ENCODE peak calls at places on chromosomes 13 and 19, in four cellular contexts. B, G, V and N are unnamed samples.

GRCh38 chr13:113291997-113292862 is 4.8 kb upstream of the LAMP1 start:
- DNase-seq in G (no peak), B (no peak), V (peak), N (peak)

GRCh38 chr19:1355258-1355973 is 28.3 kb upstream of the NDUFS7 start:
- DNase-seq in G (no peak), V (no peak), B (no peak), N (no peak)

GRCh38 chr13:24632382-24633121 is 47.7 kb upstream of the ATP12A start:
- DNase-seq in B (no peak), V (no peak), G (no peak), N (no peak)

GRCh38 chr13:21453352-21454089 is 5.6 kb downstream of the ZDHHC20 start:
- DNase-seq in B (no peak), G (no peak), V (no peak), N (no peak)

GRCh38 chr19:17337675-17338439 is 504 bp downstream of the GTPBP3 start:
- DNase-seq in B (no peak), G (no peak), V (no peak), N (no peak)

GRCh38 chr13:105735269-105735668 is 800.2 kb downstream of the EFNB2 start:
- DNase-seq in B (no peak), V (no peak), G (no peak), N (no peak)

GRCh38 chr19:2014731-2015610 is 543 bp downstream of the BTBD2 start:
- DNase-seq in B (no peak), V (peak), G (peak), N (no peak)

GRCh38 chr19:31548941-31549340 is 199.7 kb upstream of the TSHZ3 start:
- DNase-seq in V (no peak), G (no peak), B (peak), N (no peak)

GRCh38 chr19:31096047-31096446 is 253.2 kb downstream of the TSHZ3 start:
- DNase-seq in B (no peak), G (no peak), V (peak), N (no peak)

GRCh38 chr19:927044-927706 is 1.3 kb downstream of the ARID3A start:
- DNase-seq in V (peak), B (no peak), G (peak), N (peak)

GRCh38 chr13:105311094-105311493 is 1224.4 kb downstream of the EFNB2 start:
- DNase-seq in G (no peak), B (no peak), V (no peak), N (no peak)

GRCh38 chr19:30479231-30479630 is 107.0 kb downstream of the ZNF536 start:
- DNase-seq in B (no peak), G (no peak), V (peak), N (no peak)

GRCh38 chr19:6035026-6035425 is 57.1 kb upstream of the RANBP3 start:
- DNase-seq in V (no peak), G (no peak), B (no peak), N (peak)

GRCh38 chr13:108200781-108201398 is 14.4 kb downstream of the LIG4 start:
- DNase-seq in G (no peak), B (no peak), V (no peak), N (no peak)

GRCh38 chr19:4474504-4475136 is 2.5 kb downstream of the HDGFL2 start:
- DNase-seq in B (no peak), V (no peak), G (no peak), N (no peak)

GRCh38 chr19:16542894-16543498 is 759 bp upstream of the CHERP start:
- DNase-seq in V (no peak), G (no peak), B (no peak), N (no peak)

GRCh38 chr19:39303373-39304184 is 7.4 kb downstream of the IFNL1 start:
- DNase-seq in G (no peak), V (no peak), B (no peak), N (no peak)

GRCh38 chr19:7928741-7929701 is 3.1 kb upstream of the CTXN1 start:
- DNase-seq in G (peak), B (peak), V (no peak), N (no peak)

GRCh38 chr13:102128216-102128800 is 273.5 kb downstream of the FGF14 start:
- DNase-seq in B (no peak), G (no peak), V (no peak), N (no peak)

GRCh38 chr13:110309159-110309476 is 2.0 kb downstream of the COL4A2 start:
- DNase-seq in G (no peak), V (no peak), B (no peak), N (no peak)

GRCh38 chr19:17848598-17849292 is 963 bp upstream of the JAK3 start:
- DNase-seq in V (no peak), G (no peak), B (no peak), N (no peak)

GRCh38 chr13:110964229-110965037 is 49.6 kb upstream of the ANKRD10 start:
- DNase-seq in G (no peak), B (no peak), V (no peak), N (no peak)

GRCh38 chr13:71218960-71219359 is 648.0 kb downstream of the DACH1 start:
- DNase-seq in V (no peak), G (no peak), B (no peak), N (no peak)

GRCh38 chr19:10625003-10625761 is at the start of gene SLC44A2:
- DNase-seq in V (peak), G (peak), B (no peak), N (peak)

GRCh38 chr13:30908416-30908980 is 2.4 kb downstream of the MEDAG start:
- DNase-seq in V (peak), B (no peak), G (no peak), N (no peak)

GRCh38 chr19:14949876-14950275 is 8.6 kb downstream of the OR7C2 start:
- DNase-seq in B (no peak), V (no peak), G (no peak), N (no peak)

GRCh38 chr19:18021121-18021755 is 13.3 kb downstream of the ARRDC2 start:
- DNase-seq in V (peak), B (no peak), G (peak), N (peak)

GRCh38 chr19:12195501-12195860 is 32.6 kb downstream of the ZNF136 start:
- DNase-seq in G (no peak), V (no peak), B (no peak), N (no peak)
- TF ChIP-seq CTCF in G (no peak), V (no peak), B (no peak), N (no peak)

GRCh38 chr13:37769078-37769477 is 100.5 kb downstream of the TRPC4 start:
- DNase-seq in G (no peak), B (no peak), V (no peak), N (no peak)
- TF ChIP-seq CTCF in G (peak), B (peak), V (peak), N (peak)

DNA sequence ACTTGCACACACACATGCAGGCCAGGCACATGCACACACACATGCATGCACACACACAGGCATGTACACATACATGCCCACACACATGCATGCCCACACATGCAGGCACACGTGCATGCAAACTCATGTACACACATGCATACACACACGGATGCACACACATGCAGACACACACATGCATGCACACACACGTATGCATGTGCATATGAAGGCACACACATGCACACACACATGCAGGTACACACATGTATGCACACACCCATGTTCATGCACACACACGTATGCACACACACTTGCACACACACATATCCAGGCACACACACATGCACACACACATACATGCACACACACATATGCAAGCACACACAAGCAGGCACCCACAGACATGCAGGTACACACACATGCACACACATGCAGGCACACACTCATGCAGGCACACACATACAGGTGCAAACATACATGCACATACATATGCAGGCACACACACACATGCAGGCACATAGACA is 278.1 kb downstream of the LHFPL6 start:
- DNase-seq in B (no peak), V (no peak), G (no peak), N (no peak)
- TF ChIP-seq CTCF in B (no peak), V (no peak), G (no peak), N (no peak)

DNA sequence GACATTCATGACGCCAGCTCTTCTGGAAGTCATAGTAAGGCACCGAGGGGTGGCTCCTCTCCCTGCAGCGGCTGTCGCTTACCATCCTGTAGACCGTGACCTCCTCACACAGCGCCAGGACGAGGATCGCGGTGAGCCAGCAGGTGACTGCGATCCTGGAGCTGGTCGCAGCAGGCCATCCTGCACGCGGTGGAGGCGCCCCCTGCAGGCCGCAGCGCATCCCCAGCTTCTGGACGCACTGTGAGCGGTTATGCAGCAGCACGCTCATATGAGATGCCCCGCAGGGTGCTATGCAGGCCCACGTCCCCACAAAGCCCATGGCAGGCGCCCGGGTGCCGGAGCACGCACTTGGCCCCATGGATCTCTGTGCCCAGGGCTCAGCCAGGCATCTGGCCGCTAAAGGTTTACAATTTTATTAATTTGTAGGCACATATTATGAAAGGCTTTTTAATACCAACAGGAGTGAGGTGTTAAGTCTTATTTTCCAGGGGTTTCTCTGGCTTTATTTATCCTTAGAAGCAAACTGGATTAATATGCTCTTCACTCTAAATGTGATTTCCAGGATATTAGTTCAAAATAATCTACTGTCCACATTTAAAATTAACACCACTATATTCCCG is 35.6 kb upstream of the PSPC1 start:
- DNase-seq in V (no peak), B (no peak), G (peak), N (peak)
- TF ChIP-seq CTCF in V (peak), B (peak), G (peak), N (peak)

GRCh38 chr19:48297975-48298374 is 27.4 kb upstream of the EMP3 start:
- DNase-seq in V (no peak), G (no peak), B (no peak), N (no peak)
- TF ChIP-seq CTCF in V (no peak), G (no peak), B (no peak), N (no peak)